ENCODE peak calls at places on chromosomes 4 and X, in seven cellular contexts. U is bronchial epithelial cell, Q is endothelial cell of umbilical vein, X is upper lobe of right lung, S is lower leg skin, K is left ventricle myocardium inferior, Z is tibial nerve. V is an unnamed sample.

GRCh38 chrX:18368402-18368801 is 13.9 kb upstream of the SCML2 start:
- DNase-seq in U (no peak), Q (no peak), X (no peak), S (no peak), K (no peak), Z (no peak), V (no peak)

GRCh38 chr4:17667253-17667652 is 52.8 kb downstream of the MED28 start:
- DNase-seq in U (no peak), Q (no peak), X (no peak), S (no peak), K (no peak), Z (no peak), V (no peak)

GRCh38 chr4:185721190-185721948 is 90.6 kb downstream of the SORBS2 start:
- DNase-seq in U (no peak), Q (no peak), X (no peak), S (peak), K (no peak), Z (no peak), V (no peak)

GRCh38 chr4:37827030-37827705 is 682 bp downstream of the PGM2 start:
- DNase-seq in U (peak), Q (peak), X (no peak), S (no peak), K (no peak), Z (no peak), V (no peak)

GRCh38 chr4:10032625-10033024 is 11.3 kb upstream of the SLC2A9 start:
- DNase-seq in U (peak), Q (no peak), X (no peak), S (no peak), K (no peak), Z (no peak), V (no peak)

GRCh38 chrX:97529801-97530200 is 646.1 kb downstream of the RPA4 start:
- DNase-seq in U (no peak), Q (peak), X (no peak), S (no peak), K (no peak), Z (no peak), V (no peak)

GRCh38 chrX:45907776-45908175 is 637.4 kb downstream of the ZNF674 start:
- DNase-seq in U (no peak), Q (no peak), X (no peak), S (no peak), K (no peak), Z (no peak), V (no peak)

GRCh38 chrX:74537011-74537390 is 77.4 kb downstream of the RLIM start:
- DNase-seq in U (peak), Q (peak), X (no peak), S (no peak), K (peak), Z (no peak), V (peak)

GRCh38 chrX:80423744-80424143 is 3.5 kb downstream of the TENT5D start:
- DNase-seq in U (no peak), Q (no peak), X (no peak), S (no peak), K (no peak), Z (no peak), V (no peak)

GRCh38 chr4:15024386-15024785 is 22.1 kb downstream of the CPEB2 start:
- DNase-seq in U (no peak), Q (no peak), X (no peak), S (no peak), K (no peak), Z (no peak), V (no peak)

GRCh38 chr4:5890063-5890727 is 2.7 kb downstream of the CRMP1 start:
- DNase-seq in U (no peak), Q (no peak), X (no peak), S (no peak), K (no peak), Z (no peak), V (no peak)

GRCh38 chr4:128570380-128570779 is 239.1 kb upstream of the JADE1 start:
- DNase-seq in U (peak), Q (peak), X (no peak), S (peak), K (peak), Z (peak), V (no peak)
- H3K4me3 ChIP-seq in U (no peak), Q (no peak), X (no peak), S (no peak), K (no peak), Z (no peak), V (no peak)

GRCh38 chr4:172791841-172792240 is 376.8 kb upstream of the GALNT7 start:
- DNase-seq in U (no peak), Q (no peak), X (no peak), S (no peak), K (no peak), Z (no peak), V (no peak)
- H3K4me3 ChIP-seq in U (no peak), Q (no peak), X (no peak), S (no peak), K (no peak), Z (no peak), V (no peak)

DNA sequence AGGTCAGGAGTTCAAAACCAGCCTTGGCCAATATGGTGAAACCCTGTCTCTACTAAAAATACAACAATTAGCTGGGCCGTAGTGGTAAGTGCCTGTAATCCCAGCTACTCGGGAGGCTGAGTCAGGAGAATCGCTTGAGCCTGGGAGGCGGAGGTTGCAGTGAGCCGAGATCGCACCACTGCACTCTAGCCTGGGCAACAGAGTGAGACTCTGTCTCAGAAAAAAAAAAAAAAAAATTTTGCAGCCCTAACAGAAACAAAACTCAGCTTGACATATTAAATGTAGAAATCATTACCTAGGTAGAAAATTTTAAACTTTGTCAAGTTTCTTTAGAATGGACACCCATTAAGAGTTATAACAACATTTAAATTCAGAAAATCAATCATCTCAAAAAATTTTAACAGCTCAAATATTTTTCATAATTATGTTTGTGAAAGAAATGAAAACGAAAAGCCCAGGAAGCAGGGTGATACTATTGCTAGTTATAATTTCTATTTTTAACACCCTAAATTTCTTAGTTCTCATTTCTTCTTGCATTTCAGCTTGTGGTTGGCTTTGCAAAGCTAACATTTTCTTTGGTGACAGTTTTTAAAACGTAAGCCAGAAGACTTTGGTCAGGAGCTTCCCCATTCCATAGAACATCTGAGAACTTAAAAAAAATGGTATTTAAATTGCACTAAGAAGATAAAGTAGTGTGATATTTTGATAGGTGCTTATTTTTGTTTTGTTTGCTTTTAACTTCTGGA is 33.3 kb upstream of the RBBP7 start:
- DNase-seq in U (no peak), Q (no peak), X (no peak), S (no peak), K (no peak), Z (no peak), V (no peak)
- H3K4me3 ChIP-seq in U (no peak), Q (no peak), X (no peak), S (no peak), K (no peak), Z (no peak), V (no peak)

DNA sequence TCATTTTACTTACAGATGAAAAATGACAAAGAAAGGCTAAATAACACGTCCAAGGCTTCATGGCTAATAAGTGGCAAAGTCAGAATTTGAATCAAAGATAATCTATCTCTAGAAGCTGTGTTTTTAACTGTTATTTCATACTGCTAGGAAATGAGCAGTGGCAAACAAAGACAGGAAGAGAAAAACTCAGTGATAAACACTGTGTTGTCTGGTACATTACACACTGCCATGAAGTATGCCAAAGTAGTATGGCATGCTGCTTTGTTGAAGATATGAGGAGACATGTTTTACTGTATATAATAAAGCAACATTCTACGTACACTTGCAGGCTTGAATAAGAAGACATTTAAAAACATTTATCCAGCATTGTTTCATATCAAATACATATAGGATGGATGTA is 49.5 kb downstream of the TIGD2 start:
- DNase-seq in U (no peak), Q (peak), X (no peak), S (no peak), K (no peak), Z (no peak), V (no peak)
- H3K4me3 ChIP-seq in U (no peak), Q (no peak), X (no peak), S (no peak), K (no peak), Z (no peak), V (no peak)

GRCh38 chr4:105714071-105714521 is 5.5 kb downstream of the GSTCD start:
- DNase-seq in U (peak), Q (no peak), X (no peak), S (no peak), K (no peak), Z (no peak), V (no peak)
- H3K4me3 ChIP-seq in U (no peak), Q (no peak), X (no peak), S (no peak), K (no peak), Z (no peak), V (no peak)

GRCh38 chr4:184392321-184392720 is 82.0 kb downstream of the IRF2 start:
- DNase-seq in U (no peak), Q (no peak), X (no peak), S (no peak), K (no peak), Z (no peak), V (no peak)
- H3K4me3 ChIP-seq in U (no peak), Q (no peak), X (peak), S (no peak), K (peak), Z (peak), V (no peak)

GRCh38 chrX:3377560-3377959 is 31.1 kb upstream of the MXRA5 start:
- DNase-seq in U (no peak), Q (no peak), X (no peak), S (no peak), K (no peak), Z (no peak), V (no peak)
- H3K4me3 ChIP-seq in U (no peak), Q (no peak), X (no peak), S (no peak), K (no peak), Z (no peak), V (no peak)